ENCODE peak calls at places on chromosomes 11 and 22, in nine cellular contexts. R is MM.1S, P is cardiac muscle cell, C is epithelial cell of esophagus, O is AG09319, S is tibial nerve, L is GM12878, Y is glutamatergic neuron, B is neural crest cell. K is an unnamed sample.

GRCh38 chr22:49259870-49260615 is 567.6 kb downstream of the BRD1 start:
- DNase-seq in R (no peak), S (no peak), B (no peak), O (no peak), L (no peak), C (no peak), Y (no peak), P (no peak), K (peak)

GRCh38 chr11:79342686-79343085 is 98.1 kb downstream of the TENM4 start:
- DNase-seq in C (no peak), Y (no peak), S (no peak), P (no peak), R (no peak), B (no peak), O (no peak), L (no peak), K (no peak)

GRCh38 chr11:133403900-133404299 is 128.4 kb downstream of the OPCML start:
- DNase-seq in P (no peak), Y (no peak), O (no peak), L (no peak), S (no peak), R (peak), B (no peak), C (peak), K (no peak)

GRCh38 chr11:129223701-129224149 is 31.6 kb upstream of the ARHGAP32 start:
- DNase-seq in L (no peak), R (no peak), P (no peak), S (no peak), C (peak), O (peak), Y (no peak), B (no peak), K (no peak)

GRCh38 chr11:47257518-47258316 is at the start of gene NR1H3:
- DNase-seq in Y (peak), L (no peak), B (peak), S (peak), P (peak), C (no peak), R (no peak), O (no peak), K (peak)

GRCh38 chr22:23767673-23768548 is at the start of gene CHCHD10:
- DNase-seq in P (peak), Y (peak), L (no peak), O (no peak), C (peak), R (peak), S (peak), B (peak), K (no peak)

GRCh38 chr11:45593992-45594391 is 71.4 kb downstream of the CHST1 start:
- DNase-seq in Y (no peak), C (no peak), B (no peak), R (peak), S (no peak), O (no peak), P (no peak), L (no peak), K (no peak)

GRCh38 chr11:47494996-47495855 is 46.3 kb upstream of the RAPSN start:
- DNase-seq in C (no peak), R (no peak), B (no peak), L (no peak), Y (no peak), S (no peak), P (no peak), O (peak), K (no peak)

GRCh38 chr11:67357831-67358555 is 4.6 kb upstream of the POLD4 start:
- DNase-seq in S (no peak), O (no peak), L (no peak), R (no peak), B (no peak), P (no peak), C (peak), Y (no peak), K (no peak)

GRCh38 chr11:70112017-70112434 is 33.9 kb downstream of the ANO1 start:
- DNase-seq in C (no peak), O (no peak), R (no peak), Y (no peak), S (no peak), L (no peak), P (peak), B (peak), K (no peak)

GRCh38 chr11:9825315-9825714 is 161.4 kb downstream of the SWAP70 start:
- DNase-seq in L (no peak), P (no peak), O (peak), B (no peak), S (no peak), C (peak), Y (no peak), R (no peak), K (no peak)

GRCh38 chr11:61966673-61967176 is 709 bp downstream of the FTH1 start:
- DNase-seq in B (no peak), C (no peak), P (peak), Y (no peak), R (peak), S (no peak), O (no peak), L (no peak), K (no peak)

GRCh38 chr11:129896062-129896461 is 684 bp upstream of the NFRKB start:
- DNase-seq in S (no peak), O (no peak), L (no peak), B (no peak), P (no peak), R (no peak), C (no peak), Y (no peak), K (no peak)

GRCh38 chr22:35761037-35761436 is 43.4 kb downstream of the APOL5 start:
- DNase-seq in O (no peak), B (no peak), L (no peak), Y (no peak), C (peak), S (no peak), P (peak), R (peak), K (no peak)

GRCh38 chr11:46386005-46386331 is 4.5 kb downstream of the MDK start:
- DNase-seq in B (no peak), L (no peak), R (no peak), O (no peak), S (no peak), Y (no peak), P (no peak), C (no peak), K (no peak)

GRCh38 chr11:70580036-70580805 is 181.9 kb downstream of the CTTN start:
- DNase-seq in Y (no peak), S (no peak), B (peak), R (no peak), C (no peak), P (peak), L (no peak), O (no peak), K (peak)

GRCh38 chr11:78228467-78228866 is 39.7 kb downstream of the USP35 start:
- DNase-seq in O (no peak), B (no peak), R (peak), C (peak), P (peak), Y (no peak), L (peak), S (no peak), K (no peak)

GRCh38 chr11:10379022-10379421 is 74.1 kb downstream of the ADM start:
- DNase-seq in O (no peak), P (peak), Y (no peak), L (no peak), S (no peak), R (peak), C (peak), B (peak), K (no peak)

GRCh38 chr11:10236850-10237249 is 57.2 kb downstream of the SBF2 start:
- DNase-seq in O (no peak), L (no peak), P (no peak), R (no peak), B (no peak), S (no peak), Y (no peak), C (no peak), K (no peak)

GRCh38 chr11:106249857-106250256 is 172.4 kb downstream of the AASDHPPT start:
- DNase-seq in R (no peak), Y (no peak), S (no peak), L (no peak), O (no peak), P (no peak), C (no peak), B (no peak), K (no peak)

GRCh38 chr22:24942301-24942700 is 4.2 kb downstream of the LHFPL7 start:
- DNase-seq in Y (no peak), B (no peak), P (no peak), C (no peak), R (no peak), O (no peak), S (no peak), L (no peak), K (no peak)

GRCh38 chr11:44766112-44766971 is 39.6 kb downstream of the TSPAN18 start:
- DNase-seq in R (no peak), Y (no peak), B (no peak), C (no peak), S (no peak), L (no peak), P (peak), O (no peak), K (no peak)

GRCh38 chr22:20866716-20867115 is 7.9 kb downstream of the SNAP29 start:
- DNase-seq in R (peak), C (no peak), S (no peak), P (no peak), L (no peak), O (no peak), B (no peak), Y (no peak), K (no peak)

GRCh38 chr11:114563077-114563476 is 3.4 kb upstream of the NXPE1 start:
- DNase-seq in C (no peak), B (no peak), L (no peak), S (no peak), R (no peak), O (no peak), Y (no peak), P (no peak), K (no peak)

GRCh38 chr11:65859134-65859811 is 960 bp upstream of the MUS81 start:
- DNase-seq in S (peak), R (peak), B (peak), L (peak), P (peak), Y (peak), C (peak), O (peak), K (peak)
- TF ChIP-seq CTCF in S (peak), R (peak), B (peak), L (no peak), P (peak), Y (no peak), C (no peak), O (no peak), K (peak)

GRCh38 chr11:32331792-32332191 is 103.5 kb downstream of the WT1 start:
- DNase-seq in O (no peak), R (no peak), Y (no peak), C (no peak), S (no peak), B (no peak), P (no peak), L (no peak), K (no peak)

GRCh38 chr11:32334822-32335221 is 100.5 kb downstream of the WT1 start:
- DNase-seq in R (no peak), O (no peak), S (no peak), B (no peak), C (peak), L (no peak), P (no peak), Y (no peak), K (no peak)

GRCh38 chr11:32332990-32333334 is 102.4 kb downstream of the WT1 start:
- DNase-seq in B (no peak), C (no peak), R (no peak), O (no peak), Y (no peak), S (no peak), P (no peak), L (no peak), K (no peak)

GRCh38 chr11:32331098-32331497 is 104.2 kb downstream of the WT1 start:
- DNase-seq in O (no peak), L (no peak), S (no peak), P (no peak), C (no peak), Y (no peak), B (no peak), R (no peak), K (no peak)

DNA sequence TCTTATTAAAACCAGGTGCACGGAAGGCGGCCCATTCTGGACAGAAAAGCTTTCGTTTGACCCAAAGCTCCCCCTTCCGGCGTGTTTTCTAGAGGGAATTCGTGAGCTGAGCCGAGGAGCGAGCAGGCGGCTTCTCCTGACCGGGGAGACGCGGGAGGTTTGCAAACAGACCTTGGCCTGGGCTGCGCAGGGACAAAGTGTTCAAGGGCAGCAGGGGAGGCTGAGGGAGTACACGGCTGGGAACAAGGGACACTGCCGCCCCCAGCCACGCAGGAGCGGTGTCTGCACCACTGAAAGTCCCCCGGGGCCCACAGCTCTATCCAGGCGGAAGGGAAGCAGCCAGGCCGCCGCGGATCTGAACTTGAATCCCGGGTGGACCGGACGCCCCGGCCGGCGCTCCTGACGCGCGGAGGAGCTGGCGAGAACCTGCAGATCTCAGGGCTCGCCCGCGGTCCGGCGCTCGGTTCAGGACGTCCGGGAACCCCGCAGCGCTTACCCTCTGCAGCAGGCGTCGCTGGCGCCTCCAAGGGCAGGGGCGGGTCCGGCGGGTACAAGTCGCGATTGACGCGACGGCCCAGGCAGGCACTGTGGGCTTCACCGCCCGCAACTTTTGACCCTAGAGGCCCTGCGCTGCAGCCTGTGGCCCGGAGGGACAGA is 101.9 kb downstream of the WT1 start:
- DNase-seq in S (peak), O (peak), L (no peak), P (peak), Y (peak), C (peak), B (peak), R (no peak), K (peak)
- TF ChIP-seq CTCF in S (no peak), O (peak), L (no peak), P (peak), Y (no peak), C (peak), B (peak), R (no peak), K (peak)

DNA sequence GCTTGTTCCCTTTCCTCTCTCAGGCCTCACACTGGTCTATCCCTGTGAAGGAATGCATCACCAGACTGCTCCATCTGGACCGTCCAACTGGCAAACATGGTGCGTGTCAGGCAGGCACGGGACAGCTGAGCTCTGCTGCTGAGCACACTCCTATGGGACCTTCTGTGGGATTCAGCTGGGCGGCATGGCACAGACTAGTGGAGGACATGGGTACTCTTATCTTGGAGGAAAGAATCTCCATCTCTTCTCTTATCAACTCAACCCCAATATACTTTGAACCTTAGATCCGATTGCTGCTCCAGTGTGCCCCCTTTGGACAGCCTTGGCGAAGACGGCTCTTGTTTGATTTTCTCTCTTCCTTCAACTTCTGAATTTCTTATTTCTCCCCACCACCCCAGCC is 593.6 kb downstream of the ETS1 start:
- DNase-seq in C (no peak), B (no peak), O (no peak), P (no peak), Y (peak), R (no peak), S (no peak), L (no peak), K (no peak)
- TF ChIP-seq CTCF in C (no peak), B (no peak), O (no peak), P (no peak), Y (peak), R (no peak), S (no peak), L (no peak), K (peak)

GRCh38 chr11:57340228-57340627 is 2.1 kb downstream of the P2RX3 start:
- DNase-seq in C (peak), S (no peak), L (no peak), R (no peak), O (no peak), B (peak), P (peak), Y (peak), K (no peak)
- TF ChIP-seq CTCF in C (no peak), S (no peak), L (no peak), R (no peak), O (peak), B (peak), P (peak), Y (no peak), K (no peak)

GRCh38 chr11:103013426-103013825 is 57.9 kb upstream of the MMP13 start:
- DNase-seq in R (no peak), L (no peak), S (no peak), C (no peak), B (no peak), P (no peak), O (no peak), Y (no peak), K (no peak)

DNA sequence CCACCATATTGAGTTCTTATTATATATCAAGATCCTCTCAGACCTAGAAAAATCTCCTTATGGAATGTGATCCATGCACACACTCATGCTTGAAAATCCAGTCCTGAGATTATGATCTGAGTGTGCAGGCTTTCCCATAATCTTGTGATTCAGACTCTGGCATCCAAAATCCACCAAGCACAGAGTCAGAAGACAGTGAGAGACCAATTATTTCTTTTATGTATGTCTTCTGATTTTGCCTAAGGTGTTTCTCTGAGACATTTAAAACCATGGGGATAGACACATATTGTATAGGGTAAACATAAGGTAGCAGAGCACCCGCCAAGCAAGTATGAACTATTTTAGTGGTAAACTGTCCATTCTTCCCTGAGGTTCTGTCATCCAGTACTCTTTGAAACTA is 52.0 kb upstream of the MMP13 start:
- DNase-seq in S (no peak), B (no peak), C (peak), Y (no peak), P (no peak), R (no peak), O (no peak), L (no peak), K (no peak)
- TF ChIP-seq CTCF in S (no peak), B (no peak), C (no peak), Y (no peak), P (no peak), R (no peak), O (no peak), L (no peak), K (no peak)

GRCh38 chr11:102268083-102268984 is 49.0 kb upstream of the BIRC3 start:
- DNase-seq in R (peak), B (peak), O (peak), P (peak), S (peak), Y (peak), C (peak), L (peak), K (no peak)
- TF ChIP-seq CTCF in R (peak), B (peak), O (peak), P (peak), S (peak), Y (no peak), C (peak), L (peak), K (peak)

DNA sequence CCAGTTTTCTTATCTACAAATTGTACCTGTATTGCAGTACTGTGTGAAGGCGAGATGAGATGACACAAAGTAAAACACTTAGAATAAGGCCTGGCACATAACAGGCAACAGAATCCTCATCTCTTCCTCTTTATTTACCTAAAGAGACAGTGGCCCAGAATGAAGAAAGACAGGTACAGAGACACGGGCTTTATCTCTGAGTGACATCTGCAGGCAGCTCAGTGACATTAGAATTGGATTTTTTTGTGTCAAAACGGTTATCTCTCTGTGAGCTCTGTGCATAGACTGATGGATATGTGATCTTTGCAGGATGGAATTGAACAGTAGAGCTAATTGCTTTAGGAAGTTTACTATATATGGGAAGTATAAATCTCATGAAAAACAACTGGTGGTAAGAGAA is 36.2 kb upstream of the TRPC6 start:
- DNase-seq in R (no peak), S (no peak), C (no peak), P (no peak), O (no peak), B (no peak), Y (no peak), L (no peak), K (no peak)
- TF ChIP-seq CTCF in R (no peak), S (no peak), C (no peak), P (no peak), O (no peak), B (no peak), Y (no peak), L (no peak), K (no peak)

DNA sequence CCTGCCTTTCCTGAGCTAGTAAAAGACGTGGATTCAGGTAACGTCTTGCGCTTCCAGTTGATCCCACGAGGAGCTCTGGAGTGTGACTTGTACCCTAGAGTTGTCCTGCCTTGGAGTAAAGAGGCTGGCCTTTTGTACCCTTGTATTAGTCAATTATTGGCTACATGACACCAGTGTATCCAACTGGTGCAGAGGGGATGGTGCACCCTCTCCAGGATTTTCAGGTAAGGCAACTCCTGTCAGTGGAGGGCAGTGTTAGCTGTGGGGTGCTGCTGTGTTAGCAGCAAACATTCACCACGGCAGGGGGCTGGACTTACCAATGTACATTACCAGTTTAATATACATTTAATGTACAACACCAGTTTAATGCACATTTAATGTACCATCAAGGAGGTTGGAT is 233.5 kb downstream of the MIAT start:
- DNase-seq in O (no peak), B (no peak), Y (no peak), C (peak), S (no peak), L (no peak), P (peak), R (no peak), K (no peak)
- TF ChIP-seq CTCF in O (no peak), B (peak), Y (no peak), C (peak), S (no peak), L (no peak), P (no peak), R (no peak), K (peak)

GRCh38 chr11:83721286-83721685 is 435.1 kb upstream of the CCDC90B start:
- DNase-seq in Y (no peak), L (no peak), C (peak), B (no peak), O (no peak), S (no peak), R (no peak), P (no peak), K (no peak)

GRCh38 chr11:83713701-83714100 is 427.5 kb upstream of the CCDC90B start:
- DNase-seq in P (no peak), L (no peak), S (no peak), C (no peak), B (no peak), Y (no peak), O (no peak), R (no peak), K (no peak)

GRCh38 chr11:83720675-83721074 is 434.5 kb upstream of the CCDC90B start:
- DNase-seq in L (no peak), S (no peak), R (no peak), P (no peak), C (no peak), B (no peak), Y (no peak), O (no peak), K (no peak)

GRCh38 chr11:83715927-83716525 is 429.9 kb upstream of the CCDC90B start:
- DNase-seq in R (no peak), Y (no peak), L (no peak), B (no peak), S (no peak), C (no peak), O (no peak), P (no peak), K (no peak)

GRCh38 chr11:83717551-83717950 is 431.4 kb upstream of the CCDC90B start:
- DNase-seq in R (peak), O (no peak), Y (no peak), P (no peak), B (no peak), S (no peak), L (no peak), C (no peak), K (no peak)
- TF ChIP-seq CTCF in R (no peak), O (no peak), Y (no peak), P (no peak), B (no peak), S (no peak), L (no peak), C (no peak), K (no peak)